ENCODE peak calls at places on chromosome 12, in seven cellular contexts. P, E, D, L, U, G and S are unnamed samples.

GRCh38 chr12:92695577-92695976 is 7.2 kb upstream of the PLEKHG7 start:
- DNase-seq in P (no peak), E (no peak), D (no peak), L (no peak), U (no peak), G (no peak), S (no peak)

GRCh38 chr12:124640096-124640495 is 72.7 kb upstream of the NCOR2 start:
- DNase-seq in P (no peak), E (no peak), D (no peak), L (no peak), U (peak; percentile 78), G (no peak), S (no peak)

GRCh38 chr12:131218291-131219172 is 264.8 kb downstream of the ADGRD1 start:
- DNase-seq in P (peak; percentile 5), E (no peak), D (no peak), L (no peak), U (peak; percentile 23), G (no peak), S (no peak)

GRCh38 chr12:29763301-29763683 is 20.4 kb downstream of the TMTC1 start:
- DNase-seq in P (no peak), E (no peak), D (no peak), L (no peak), U (no peak), G (no peak), S (no peak)

GRCh38 chr12:12319501-12320322 is 30.3 kb downstream of the MANSC1 start:
- DNase-seq in P (no peak), E (no peak), D (no peak), L (peak; percentile 44), U (no peak), G (no peak), S (no peak)

GRCh38 chr12:6082613-6083012 is 41.9 kb downstream of the VWF start:
- DNase-seq in P (no peak), E (no peak), D (no peak), L (no peak), U (no peak), G (no peak), S (no peak)

GRCh38 chr12:62694632-62695031 is 228.0 kb downstream of the MON2 start:
- DNase-seq in P (no peak), E (no peak), D (no peak), L (no peak), U (no peak), G (no peak), S (no peak)

GRCh38 chr12:102120886-102121285 is 903 bp downstream of the PARPBP start:
- DNase-seq in P (peak; percentile 4), E (no peak), D (no peak), L (peak; percentile 22), U (peak; percentile 57), G (no peak), S (no peak)

GRCh38 chr12:124509676-124510300 is 57.6 kb downstream of the NCOR2 start:
- DNase-seq in P (peak; percentile 67), E (no peak), D (no peak), L (peak; percentile 53), U (no peak), G (no peak), S (no peak)

GRCh38 chr12:612886-613285 is 50.4 kb downstream of the NINJ2 start:
- DNase-seq in P (no peak), E (no peak), D (no peak), L (no peak), U (no peak), G (no peak), S (no peak)

GRCh38 chr12:82708056-82708455 is 21.4 kb downstream of the TMTC2 start:
- DNase-seq in P (no peak), E (no peak), D (no peak), L (no peak), U (no peak), G (no peak), S (no peak)

GRCh38 chr12:30997685-30998440 is 71.3 kb downstream of the TSPAN11 start:
- DNase-seq in P (no peak), E (no peak), D (no peak), L (no peak), U (no peak), G (no peak), S (no peak)

GRCh38 chr12:106978035-106978800 is 8.7 kb downstream of the MTERF2 start:
- DNase-seq in P (no peak), E (no peak), D (no peak), L (peak; percentile 82), U (no peak), G (no peak), S (no peak)

GRCh38 chr12:47835831-47836155 is 16.1 kb upstream of the HDAC7 start:
- DNase-seq in P (no peak), E (no peak), D (no peak), L (no peak), U (peak; percentile 88), G (no peak), S (no peak)

GRCh38 chr12:96500686-96501085 is 11.3 kb downstream of the CFAP54 start:
- DNase-seq in P (no peak), E (no peak), D (no peak), L (no peak), U (peak; percentile 39), G (no peak), S (no peak)

GRCh38 chr12:6368906-6369525 is 6.3 kb downstream of the SCNN1A start:
- DNase-seq in P (no peak), E (no peak), D (no peak), L (peak; percentile 35), U (no peak), G (no peak), S (no peak)

GRCh38 chr12:110782068-110782467 is 39.4 kb upstream of the PPP1CC start:
- DNase-seq in P (no peak), E (no peak), D (no peak), L (no peak), U (no peak), G (no peak), S (no peak)

GRCh38 chr12:15268927-15269552 is 47.8 kb upstream of the RERG start:
- DNase-seq in P (peak; percentile 31), E (no peak), D (peak; percentile 63), L (peak; percentile 32), U (peak; percentile 56), G (peak; percentile 23), S (no peak)

GRCh38 chr12:122159879-122160278 is 14.1 kb downstream of the IL31 start:
- DNase-seq in P (no peak), E (no peak), D (no peak), L (no peak), U (no peak), G (no peak), S (no peak)
- TF ChIP-seq CTCF in P (no peak), E (no peak), D (no peak), L (no peak), U (no peak), G (no peak), S (no peak)

DNA sequence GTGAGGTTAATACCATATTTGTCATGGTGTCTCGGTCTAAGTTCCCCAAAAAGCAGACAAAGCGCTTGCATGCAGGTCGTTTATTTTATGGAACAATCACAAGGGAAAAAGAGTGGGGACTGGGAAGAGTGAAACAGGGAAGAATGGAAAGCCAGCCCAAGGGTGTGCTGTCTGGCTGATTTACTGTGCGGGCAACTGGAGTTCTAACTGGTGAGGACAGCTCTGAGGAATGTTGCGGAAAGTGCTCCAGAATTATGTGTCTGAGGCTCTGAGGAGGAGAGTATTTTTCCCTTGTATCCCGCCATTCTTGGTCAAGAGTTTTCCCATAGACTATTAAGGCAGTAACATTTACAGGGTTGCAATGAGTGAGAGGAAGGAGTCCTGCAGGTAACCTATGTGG is 465.4 kb downstream of the RMST start:
- DNase-seq in P (no peak), E (no peak), D (no peak), L (no peak), U (no peak), G (no peak), S (no peak)
- TF ChIP-seq CTCF in P (no peak), E (no peak), D (no peak), L (no peak), U (no peak), G (no peak), S (no peak)

GRCh38 chr12:71162832-71163711 is 5.3 kb upstream of the TSPAN8 start:
- DNase-seq in P (peak; percentile 19), E (no peak), D (no peak), L (no peak), U (peak; percentile 86), G (no peak), S (no peak)
- TF ChIP-seq CTCF in P (no peak), E (no peak), D (no peak), L (no peak), U (no peak), G (no peak), S (no peak)

GRCh38 chr12:57092876-57093411 is 4.0 kb downstream of the NAB2 start:
- DNase-seq in P (no peak), E (peak; percentile 58), D (no peak), L (no peak), U (no peak), G (no peak), S (no peak)

GRCh38 chr12:57091633-57092528 is 3.0 kb downstream of the NAB2 start:
- DNase-seq in P (no peak), E (no peak), D (no peak), L (no peak), U (no peak), G (no peak), S (no peak)

GRCh38 chr12:57094194-57095160 is 5.6 kb downstream of the NAB2 start:
- DNase-seq in P (no peak), E (no peak), D (no peak), L (no peak), U (no peak), G (no peak), S (no peak)

GRCh38 chr12:57092529-57092862 is 3.6 kb downstream of the NAB2 start:
- DNase-seq in P (no peak), E (no peak), D (no peak), L (no peak), U (no peak), G (no peak), S (no peak)

DNA sequence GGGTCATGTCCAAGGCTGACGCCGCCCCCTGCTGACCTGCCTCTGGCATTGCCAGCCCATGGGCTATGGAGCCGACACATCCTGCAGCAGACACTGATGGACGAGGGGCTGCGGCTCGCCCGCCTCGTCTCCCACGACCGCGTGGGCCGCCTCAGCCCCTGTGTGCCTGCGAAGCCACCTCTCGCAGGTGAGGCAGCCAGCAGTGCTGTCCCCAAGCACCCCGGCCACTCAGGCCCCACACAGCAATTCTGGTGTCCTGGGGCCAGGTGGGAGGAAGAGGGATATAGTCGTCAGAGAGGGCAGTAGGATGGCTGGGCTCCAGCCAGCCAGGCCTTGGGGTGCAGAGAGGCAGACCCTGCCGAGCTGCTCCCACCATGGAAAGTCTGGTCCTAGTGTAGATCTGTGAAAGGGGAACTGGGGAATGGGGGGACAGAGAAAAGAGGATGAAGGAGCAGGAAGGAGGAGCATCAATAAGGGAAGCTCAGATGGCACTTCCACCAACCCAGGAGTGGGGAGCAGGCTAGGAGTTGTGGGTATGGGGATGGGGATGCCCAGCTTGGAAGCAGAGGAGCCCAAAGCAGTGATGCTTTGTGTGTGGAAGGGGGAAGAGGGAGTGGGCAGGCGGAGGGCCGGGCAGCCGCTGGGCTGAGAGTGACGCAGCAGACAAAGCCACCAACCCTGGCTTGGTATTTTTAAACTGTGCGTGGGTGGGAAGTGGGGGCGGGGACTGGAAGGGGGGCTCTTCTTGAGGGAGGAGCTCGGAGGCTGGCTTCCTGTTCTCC is 4.7 kb downstream of the NAB2 start:
- DNase-seq in P (no peak), E (peak; percentile 81), D (peak; percentile 71), L (peak; percentile 61), U (peak; percentile 33), G (peak; percentile 89), S (peak; percentile 45)
- TF ChIP-seq CTCF in P (peak; percentile 76), E (peak; percentile 55), D (peak; percentile 46), L (peak; percentile 54), U (peak; percentile 68), G (peak; percentile 59), S (peak; percentile 40)

GRCh38 chr12:51377099-51377984 is 13.9 kb downstream of the GALNT6 start:
- DNase-seq in P (no peak), E (no peak), D (no peak), L (no peak), U (no peak), G (no peak), S (no peak)
- TF ChIP-seq CTCF in P (no peak), E (no peak), D (no peak), L (no peak), U (peak; percentile 29), G (no peak), S (no peak)